ENCODE peak calls at places on chromosomes 2 and 18, in ten cellular contexts. One of them, this sample, is unnamed.

GRCh38 chr18:12032786-12033642 is 51.7 kb downstream of the IMPA2 start:
- DNase-seq in DMS53: no peak
- DNase-seq in activated T-helper 1 cell treated with anti-CD3 and anti-CD28 coated beads, Interleukin-2, amount 50 U/mL, for 16 hours: no peak
- DNase-seq in Jurkat, Clone E6-1: no peak
- DNase-seq in central memory CD8-positive, alpha-beta T cell: no peak
- DNase-seq in activated naive CD8-positive, alpha-beta T cell treated with anti-CD3 and anti-CD28 coated beads, Interleukin-2, amount 50 U/mL, for 24 hours: no peak
- DNase-seq in stimulated activated CD4-positive, alpha-beta T cell treated with anti-CD3 and anti-CD28 coated beads, Interleukin-2, amount 100 ng/mL, for 48 hours: no peak
- DNase-seq in NCI-H82: no peak
- DNase-seq in omental fat pad: no peak
- DNase-seq in fibroblast of the aortic adventitia: peak
- DNase-seq in this sample: no peak

GRCh38 chr18:48622911-48623431 is 84.1 kb downstream of the CTIF start:
- DNase-seq in DMS53: no peak
- DNase-seq in fibroblast of the aortic adventitia: peak
- DNase-seq in activated T-helper 1 cell treated with anti-CD3 and anti-CD28 coated beads, Interleukin-2, amount 50 U/mL, for 16 hours: no peak
- DNase-seq in central memory CD8-positive, alpha-beta T cell: no peak
- DNase-seq in NCI-H82: no peak
- DNase-seq in Jurkat, Clone E6-1: no peak
- DNase-seq in omental fat pad: no peak
- DNase-seq in stimulated activated CD4-positive, alpha-beta T cell treated with anti-CD3 and anti-CD28 coated beads, Interleukin-2, amount 100 ng/mL, for 48 hours: no peak
- DNase-seq in activated naive CD8-positive, alpha-beta T cell treated with anti-CD3 and anti-CD28 coated beads, Interleukin-2, amount 50 U/mL, for 24 hours: no peak
- DNase-seq in this sample: no peak

GRCh38 chr18:11752116-11752911 is 63.2 kb downstream of the GNAL start:
- DNase-seq in central memory CD8-positive, alpha-beta T cell: no peak
- DNase-seq in omental fat pad: no peak
- DNase-seq in NCI-H82: peak
- DNase-seq in activated naive CD8-positive, alpha-beta T cell treated with anti-CD3 and anti-CD28 coated beads, Interleukin-2, amount 50 U/mL, for 24 hours: no peak
- DNase-seq in fibroblast of the aortic adventitia: peak
- DNase-seq in activated T-helper 1 cell treated with anti-CD3 and anti-CD28 coated beads, Interleukin-2, amount 50 U/mL, for 16 hours: no peak
- DNase-seq in stimulated activated CD4-positive, alpha-beta T cell treated with anti-CD3 and anti-CD28 coated beads, Interleukin-2, amount 100 ng/mL, for 48 hours: no peak
- DNase-seq in Jurkat, Clone E6-1: no peak
- DNase-seq in DMS53: peak
- DNase-seq in this sample: no peak

GRCh38 chr18:45666006-45666405 is 50.7 kb downstream of the SLC14A2 start:
- DNase-seq in omental fat pad: no peak
- DNase-seq in activated T-helper 1 cell treated with anti-CD3 and anti-CD28 coated beads, Interleukin-2, amount 50 U/mL, for 16 hours: no peak
- DNase-seq in activated naive CD8-positive, alpha-beta T cell treated with anti-CD3 and anti-CD28 coated beads, Interleukin-2, amount 50 U/mL, for 24 hours: no peak
- DNase-seq in central memory CD8-positive, alpha-beta T cell: no peak
- DNase-seq in stimulated activated CD4-positive, alpha-beta T cell treated with anti-CD3 and anti-CD28 coated beads, Interleukin-2, amount 100 ng/mL, for 48 hours: no peak
- DNase-seq in Jurkat, Clone E6-1: no peak
- DNase-seq in NCI-H82: no peak
- DNase-seq in DMS53: peak
- DNase-seq in fibroblast of the aortic adventitia: no peak
- DNase-seq in this sample: no peak

GRCh38 chr2:237091779-237092436 is 6.2 kb downstream of the COPS8 start:
- DNase-seq in central memory CD8-positive, alpha-beta T cell: no peak
- DNase-seq in Jurkat, Clone E6-1: no peak
- DNase-seq in stimulated activated CD4-positive, alpha-beta T cell treated with anti-CD3 and anti-CD28 coated beads, Interleukin-2, amount 100 ng/mL, for 48 hours: no peak
- DNase-seq in NCI-H82: no peak
- DNase-seq in activated naive CD8-positive, alpha-beta T cell treated with anti-CD3 and anti-CD28 coated beads, Interleukin-2, amount 50 U/mL, for 24 hours: no peak
- DNase-seq in fibroblast of the aortic adventitia: peak
- DNase-seq in DMS53: no peak
- DNase-seq in omental fat pad: no peak
- DNase-seq in activated T-helper 1 cell treated with anti-CD3 and anti-CD28 coated beads, Interleukin-2, amount 50 U/mL, for 16 hours: no peak
- DNase-seq in this sample: no peak

GRCh38 chr2:239579081-239579480 is 178.3 kb upstream of the HDAC4 start:
- DNase-seq in activated T-helper 1 cell treated with anti-CD3 and anti-CD28 coated beads, Interleukin-2, amount 50 U/mL, for 16 hours: no peak
- DNase-seq in Jurkat, Clone E6-1: no peak
- DNase-seq in stimulated activated CD4-positive, alpha-beta T cell treated with anti-CD3 and anti-CD28 coated beads, Interleukin-2, amount 100 ng/mL, for 48 hours: no peak
- DNase-seq in activated naive CD8-positive, alpha-beta T cell treated with anti-CD3 and anti-CD28 coated beads, Interleukin-2, amount 50 U/mL, for 24 hours: no peak
- DNase-seq in omental fat pad: no peak
- DNase-seq in central memory CD8-positive, alpha-beta T cell: no peak
- DNase-seq in DMS53: no peak
- DNase-seq in fibroblast of the aortic adventitia: no peak
- DNase-seq in NCI-H82: no peak
- DNase-seq in this sample: no peak

GRCh38 chr2:209767316-209767715 is 4.3 kb upstream of the UNC80 start:
- DNase-seq in NCI-H82: no peak
- DNase-seq in fibroblast of the aortic adventitia: no peak
- DNase-seq in stimulated activated CD4-positive, alpha-beta T cell treated with anti-CD3 and anti-CD28 coated beads, Interleukin-2, amount 100 ng/mL, for 48 hours: no peak
- DNase-seq in DMS53: no peak
- DNase-seq in central memory CD8-positive, alpha-beta T cell: no peak
- DNase-seq in activated T-helper 1 cell treated with anti-CD3 and anti-CD28 coated beads, Interleukin-2, amount 50 U/mL, for 16 hours: no peak
- DNase-seq in omental fat pad: no peak
- DNase-seq in Jurkat, Clone E6-1: no peak
- DNase-seq in activated naive CD8-positive, alpha-beta T cell treated with anti-CD3 and anti-CD28 coated beads, Interleukin-2, amount 50 U/mL, for 24 hours: no peak
- DNase-seq in this sample: no peak

GRCh38 chr2:70132244-70133126 is 45.2 kb downstream of the PCBP1 start:
- DNase-seq in central memory CD8-positive, alpha-beta T cell: no peak
- DNase-seq in omental fat pad: no peak
- DNase-seq in stimulated activated CD4-positive, alpha-beta T cell treated with anti-CD3 and anti-CD28 coated beads, Interleukin-2, amount 100 ng/mL, for 48 hours: no peak
- DNase-seq in activated T-helper 1 cell treated with anti-CD3 and anti-CD28 coated beads, Interleukin-2, amount 50 U/mL, for 16 hours: no peak
- DNase-seq in fibroblast of the aortic adventitia: peak
- DNase-seq in activated naive CD8-positive, alpha-beta T cell treated with anti-CD3 and anti-CD28 coated beads, Interleukin-2, amount 50 U/mL, for 24 hours: no peak
- DNase-seq in Jurkat, Clone E6-1: peak
- DNase-seq in NCI-H82: peak
- DNase-seq in DMS53: peak
- DNase-seq in this sample: peak